ENCODE peak calls at places on chromosomes 3 and 15, in seven cellular contexts. One of them, this sample, is unnamed.
A peak's percentile ranks its signal among the peaks of the same experiment; 100 is the strongest.

GRCh38 chr3:13587442-13587841 is 38.5 kb downstream of the FBLN2 start:
- DNase-seq in SK-N-SH: no peak
- DNase-seq in breast epithelium: no peak
- DNase-seq in prostate gland: no peak
- DNase-seq in GM12892: no peak
- DNase-seq in HL-60: no peak
- DNase-seq in HepG2: no peak
- DNase-seq in this sample: no peak

GRCh38 chr3:123034996-123035395 is 7.4 kb upstream of the SEMA5B start:
- DNase-seq in GM12892: no peak
- DNase-seq in prostate gland: no peak
- DNase-seq in HL-60: no peak
- DNase-seq in SK-N-SH: no peak
- DNase-seq in breast epithelium: no peak
- DNase-seq in HepG2: no peak
- DNase-seq in this sample: no peak

GRCh38 chr15:59892995-59893394 is 111.1 kb upstream of the FOXB1 start:
- DNase-seq in SK-N-SH: no peak
- DNase-seq in HL-60: no peak
- DNase-seq in breast epithelium: no peak
- DNase-seq in HepG2: no peak
- DNase-seq in GM12892: no peak
- DNase-seq in prostate gland: no peak
- DNase-seq in this sample: no peak

GRCh38 chr3:108899530-108899929 is 54.1 kb downstream of the GUCA1C start:
- DNase-seq in HL-60: no peak
- DNase-seq in HepG2: no peak
- DNase-seq in prostate gland: no peak
- DNase-seq in GM12892: no peak
- DNase-seq in SK-N-SH: no peak
- DNase-seq in breast epithelium: no peak
- DNase-seq in this sample: no peak

GRCh38 chr3:24496529-24497482 is 2.2 kb upstream of the THRB start:
- DNase-seq in GM12892: no peak
- DNase-seq in HepG2: peak; percentile 82
- DNase-seq in SK-N-SH: peak; percentile 63
- DNase-seq in HL-60: no peak
- DNase-seq in breast epithelium: peak; percentile 76
- DNase-seq in prostate gland: peak; percentile 30
- DNase-seq in this sample: peak; percentile 86

GRCh38 chr3:98657429-98657828 is 64.0 kb upstream of the CPOX start:
- DNase-seq in HL-60: no peak
- DNase-seq in GM12892: peak; percentile 16
- DNase-seq in HepG2: no peak
- DNase-seq in breast epithelium: no peak
- DNase-seq in prostate gland: no peak
- DNase-seq in SK-N-SH: peak; percentile 33
- DNase-seq in this sample: no peak

GRCh38 chr3:14425574-14426304 is 23.3 kb downstream of the SLC6A6 start:
- DNase-seq in HL-60: peak; percentile 74
- DNase-seq in prostate gland: no peak
- DNase-seq in SK-N-SH: no peak
- DNase-seq in breast epithelium: no peak
- DNase-seq in GM12892: no peak
- DNase-seq in HepG2: no peak
- DNase-seq in this sample: no peak

GRCh38 chr15:90683876-90684275 is 33.3 kb upstream of the BLM start:
- DNase-seq in SK-N-SH: no peak
- DNase-seq in HepG2: no peak
- DNase-seq in HL-60: no peak
- DNase-seq in breast epithelium: no peak
- DNase-seq in prostate gland: no peak
- DNase-seq in GM12892: no peak
- DNase-seq in this sample: no peak

GRCh38 chr3:152039887-152040286 is 166.4 kb downstream of the SUCNR1 start:
- DNase-seq in HepG2: no peak
- DNase-seq in HL-60: no peak
- DNase-seq in breast epithelium: no peak
- DNase-seq in SK-N-SH: no peak
- DNase-seq in prostate gland: no peak
- DNase-seq in GM12892: no peak
- DNase-seq in this sample: no peak

GRCh38 chr3:12706504-12707253 is 42.8 kb upstream of the RAF1 start:
- DNase-seq in SK-N-SH: peak; percentile 73
- DNase-seq in GM12892: peak; percentile 35
- DNase-seq in HepG2: peak; percentile 79
- DNase-seq in breast epithelium: no peak
- DNase-seq in prostate gland: peak; percentile 12
- DNase-seq in HL-60: peak; percentile 29
- DNase-seq in this sample: no peak

GRCh38 chr3:116474356-116475200 is 29.3 kb upstream of the LSAMP start:
- DNase-seq in GM12892: no peak
- DNase-seq in breast epithelium: no peak
- DNase-seq in prostate gland: no peak
- DNase-seq in HL-60: no peak
- DNase-seq in SK-N-SH: no peak
- DNase-seq in HepG2: no peak
- DNase-seq in this sample: no peak

GRCh38 chr3:142597898-142598297 is 1.7 kb downstream of the PLS1 start:
- DNase-seq in prostate gland: no peak
- DNase-seq in GM12892: no peak
- DNase-seq in HL-60: no peak
- DNase-seq in breast epithelium: no peak
- DNase-seq in HepG2: no peak
- DNase-seq in SK-N-SH: no peak
- DNase-seq in this sample: no peak

GRCh38 chr3:49616061-49616460 is 58.1 kb upstream of the APEH start:
- DNase-seq in SK-N-SH: no peak
- DNase-seq in HepG2: no peak
- DNase-seq in prostate gland: no peak
- DNase-seq in breast epithelium: no peak
- DNase-seq in GM12892: no peak
- DNase-seq in HL-60: no peak
- DNase-seq in this sample: no peak

GRCh38 chr3:123841476-123842238 is 42.5 kb downstream of the MYLK start:
- DNase-seq in prostate gland: no peak
- DNase-seq in HL-60: no peak
- DNase-seq in GM12892: no peak
- DNase-seq in breast epithelium: no peak
- DNase-seq in SK-N-SH: no peak
- DNase-seq in HepG2: no peak
- DNase-seq in this sample: no peak

GRCh38 chr3:57164217-57164605 is 942 bp downstream of the IL17RD start:
- DNase-seq in SK-N-SH: no peak
- DNase-seq in HL-60: no peak
- DNase-seq in GM12892: no peak
- DNase-seq in prostate gland: peak; percentile 19
- DNase-seq in breast epithelium: no peak
- DNase-seq in HepG2: no peak
- DNase-seq in this sample: no peak

GRCh38 chr3:130242850-130243569 is 102.5 kb upstream of the COL6A5 start:
- DNase-seq in GM12892: no peak
- DNase-seq in HepG2: peak; percentile 9
- DNase-seq in breast epithelium: no peak
- DNase-seq in HL-60: no peak
- DNase-seq in prostate gland: no peak
- DNase-seq in SK-N-SH: no peak
- DNase-seq in this sample: no peak

GRCh38 chr3:4491873-4492239 is 1.3 kb upstream of the ITPR1 start:
- DNase-seq in prostate gland: no peak
- DNase-seq in HepG2: no peak
- DNase-seq in HL-60: no peak
- DNase-seq in GM12892: no peak
- DNase-seq in SK-N-SH: no peak
- DNase-seq in breast epithelium: no peak
- DNase-seq in this sample: no peak

GRCh38 chr15:63018639-63019038 is 23.9 kb upstream of the TPM1 start:
- DNase-seq in HL-60: no peak
- DNase-seq in prostate gland: no peak
- DNase-seq in HepG2: no peak
- DNase-seq in GM12892: no peak
- DNase-seq in breast epithelium: no peak
- DNase-seq in SK-N-SH: no peak
- DNase-seq in this sample: no peak

GRCh38 chr15:46304320-46304719 is 669.5 kb downstream of the SQOR start:
- DNase-seq in SK-N-SH: peak; percentile 14
- DNase-seq in HL-60: peak; percentile 6
- DNase-seq in HepG2: peak; percentile 4
- DNase-seq in GM12892: no peak
- DNase-seq in prostate gland: no peak
- DNase-seq in breast epithelium: no peak
- DNase-seq in this sample: no peak

GRCh38 chr3:170721563-170721962 is 135.7 kb upstream of the SLC7A14 start:
- DNase-seq in breast epithelium: no peak
- DNase-seq in SK-N-SH: no peak
- DNase-seq in GM12892: no peak
- DNase-seq in HL-60: no peak
- DNase-seq in prostate gland: no peak
- DNase-seq in HepG2: no peak
- DNase-seq in this sample: no peak

GRCh38 chr15:52716536-52716935 is 37.3 kb upstream of the ATOSA start:
- DNase-seq in SK-N-SH: no peak
- DNase-seq in prostate gland: no peak
- DNase-seq in breast epithelium: no peak
- DNase-seq in GM12892: no peak
- DNase-seq in HepG2: no peak
- DNase-seq in HL-60: no peak
- DNase-seq in this sample: no peak

GRCh38 chr15:29045717-29046116 is 159.9 kb downstream of the APBA2 start:
- DNase-seq in SK-N-SH: no peak
- DNase-seq in prostate gland: no peak
- DNase-seq in HL-60: no peak
- DNase-seq in breast epithelium: no peak
- DNase-seq in GM12892: no peak
- DNase-seq in HepG2: no peak
- DNase-seq in this sample: no peak

GRCh38 chr15:100671858-100672543 is 69.6 kb downstream of the ASB7 start:
- DNase-seq in prostate gland: no peak
- DNase-seq in GM12892: no peak
- DNase-seq in HepG2: peak; percentile 33
- DNase-seq in breast epithelium: no peak
- DNase-seq in HL-60: no peak
- DNase-seq in SK-N-SH: peak; percentile 85
- DNase-seq in this sample: no peak

GRCh38 chr15:35705885-35706590 is 160.1 kb upstream of the DPH6 start:
- DNase-seq in HL-60: no peak
- DNase-seq in prostate gland: no peak
- DNase-seq in breast epithelium: no peak
- DNase-seq in HepG2: no peak
- DNase-seq in GM12892: no peak
- DNase-seq in SK-N-SH: no peak
- DNase-seq in this sample: no peak

GRCh38 chr15:41332788-41333527 is at the start of gene NUSAP1:
- DNase-seq in HL-60: peak; percentile 73
- DNase-seq in breast epithelium: no peak
- DNase-seq in GM12892: peak; percentile 20
- DNase-seq in SK-N-SH: no peak
- DNase-seq in prostate gland: no peak
- DNase-seq in HepG2: peak; percentile 38
- DNase-seq in this sample: peak; percentile 12

GRCh38 chr15:41336549-41336948 is 3.9 kb downstream of the NUSAP1 start:
- DNase-seq in breast epithelium: no peak
- DNase-seq in prostate gland: no peak
- DNase-seq in GM12892: no peak
- DNase-seq in HepG2: no peak
- DNase-seq in HL-60: no peak
- DNase-seq in SK-N-SH: no peak
- DNase-seq in this sample: no peak

GRCh38 chr15:41331281-41331680 is 1.1 kb downstream of the OIP5 start:
- DNase-seq in HL-60: no peak
- DNase-seq in SK-N-SH: no peak
- DNase-seq in GM12892: no peak
- DNase-seq in prostate gland: no peak
- DNase-seq in breast epithelium: no peak
- DNase-seq in HepG2: no peak
- DNase-seq in this sample: no peak

GRCh38 chr15:41334293-41335120 is 1.8 kb downstream of the NUSAP1 start:
- DNase-seq in HL-60: no peak
- DNase-seq in breast epithelium: no peak
- DNase-seq in prostate gland: no peak
- DNase-seq in SK-N-SH: no peak
- DNase-seq in GM12892: no peak
- DNase-seq in HepG2: no peak
- DNase-seq in this sample: no peak

GRCh38 chr15:41331833-41332787 is at the start of gene OIP5:
- DNase-seq in breast epithelium: peak; percentile 98
- DNase-seq in SK-N-SH: peak; percentile 96
- DNase-seq in prostate gland: peak; percentile 99
- DNase-seq in GM12892: peak; percentile 90
- DNase-seq in HL-60: peak; percentile 98
- DNase-seq in HepG2: peak; percentile 99
- DNase-seq in this sample: peak; percentile 99
- TF ChIP-seq POLR2AphosphoS5 in breast epithelium: peak; percentile 36
- TF ChIP-seq POLR2AphosphoS5 in SK-N-SH: peak; percentile 77
- TF ChIP-seq POLR2AphosphoS5 in prostate gland: peak; percentile 98
- TF ChIP-seq POLR2AphosphoS5 in GM12892: peak; percentile 56
- TF ChIP-seq POLR2AphosphoS5 in HL-60: peak; percentile 72
- TF ChIP-seq POLR2AphosphoS5 in HepG2: no peak
- TF ChIP-seq POLR2AphosphoS5 in this sample: no peak

GRCh38 chr3:133301194-133301593 is 98.7 kb upstream of the BFSP2 start:
- DNase-seq in prostate gland: no peak
- DNase-seq in HepG2: no peak
- DNase-seq in HL-60: no peak
- DNase-seq in breast epithelium: no peak
- DNase-seq in SK-N-SH: no peak
- DNase-seq in GM12892: no peak
- DNase-seq in this sample: no peak
- TF ChIP-seq POLR2AphosphoS5 in prostate gland: no peak
- TF ChIP-seq POLR2AphosphoS5 in HepG2: no peak
- TF ChIP-seq POLR2AphosphoS5 in HL-60: no peak
- TF ChIP-seq POLR2AphosphoS5 in breast epithelium: no peak
- TF ChIP-seq POLR2AphosphoS5 in SK-N-SH: no peak
- TF ChIP-seq POLR2AphosphoS5 in GM12892: no peak
- TF ChIP-seq POLR2AphosphoS5 in this sample: no peak

DNA sequence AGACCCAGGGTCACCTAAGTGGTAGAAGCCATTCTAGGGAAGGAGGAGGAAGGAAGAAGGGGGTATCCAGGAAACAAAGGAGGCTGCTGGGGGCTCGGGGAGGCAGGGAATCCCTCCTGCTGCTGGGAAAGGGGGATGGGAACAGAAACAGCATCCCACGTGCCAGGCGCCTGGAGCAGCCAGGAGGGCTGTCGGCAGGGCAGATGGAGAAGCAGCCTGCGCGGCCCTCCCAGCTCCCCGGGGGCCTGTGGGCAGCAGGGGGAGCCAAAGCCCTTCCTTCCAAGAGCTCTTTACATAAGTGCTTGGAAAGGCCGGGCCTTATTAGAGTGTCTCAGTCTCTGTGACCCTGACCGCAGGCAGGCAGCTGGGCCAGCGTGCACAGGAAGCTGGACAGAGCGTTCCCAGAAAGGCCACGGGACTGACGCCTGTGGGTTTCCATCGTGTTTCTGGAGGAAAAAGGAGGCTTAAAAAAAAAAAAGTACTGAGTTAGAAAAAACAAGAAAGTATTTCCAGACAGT is 24.8 kb downstream of the LOXL1 start:
- DNase-seq in HL-60: peak; percentile 52
- DNase-seq in breast epithelium: peak; percentile 90
- DNase-seq in HepG2: peak; percentile 83
- DNase-seq in SK-N-SH: peak; percentile 96
- DNase-seq in prostate gland: peak; percentile 59
- DNase-seq in GM12892: peak; percentile 78
- DNase-seq in this sample: peak; percentile 93
- TF ChIP-seq POLR2AphosphoS5 in HL-60: no peak
- TF ChIP-seq POLR2AphosphoS5 in breast epithelium: peak; percentile 83
- TF ChIP-seq POLR2AphosphoS5 in HepG2: no peak
- TF ChIP-seq POLR2AphosphoS5 in SK-N-SH: peak; percentile 23
- TF ChIP-seq POLR2AphosphoS5 in prostate gland: peak; percentile 82
- TF ChIP-seq POLR2AphosphoS5 in GM12892: no peak
- TF ChIP-seq POLR2AphosphoS5 in this sample: peak; percentile 84

GRCh38 chr3:48504051-48504946 is at the start of gene SHISA5:
- DNase-seq in GM12892: peak; percentile 69
- DNase-seq in HepG2: no peak
- DNase-seq in prostate gland: peak; percentile 74
- DNase-seq in HL-60: peak; percentile 68
- DNase-seq in SK-N-SH: peak; percentile 83
- DNase-seq in breast epithelium: peak; percentile 52
- DNase-seq in this sample: peak; percentile 92
- TF ChIP-seq POLR2AphosphoS5 in GM12892: no peak
- TF ChIP-seq POLR2AphosphoS5 in HepG2: no peak
- TF ChIP-seq POLR2AphosphoS5 in prostate gland: peak; percentile 50
- TF ChIP-seq POLR2AphosphoS5 in HL-60: no peak
- TF ChIP-seq POLR2AphosphoS5 in SK-N-SH: no peak
- TF ChIP-seq POLR2AphosphoS5 in breast epithelium: peak; percentile 34
- TF ChIP-seq POLR2AphosphoS5 in this sample: no peak